ENCODE peak calls at places on chromosomes 4 and X, in five cellular contexts. R, E, Q, L and H are unnamed samples.

GRCh38 chr4:1202526-1203378 is 30.4 kb upstream of the SPON2 start:
- DNase-seq in E (no peak), R (no peak), Q (no peak), L (no peak), H (no peak)

GRCh38 chr4:150591284-150591874 is 9.4 kb downstream of the MAB21L2 start:
- DNase-seq in E (no peak), R (no peak), L (no peak), Q (no peak), H (no peak)

GRCh38 chr4:98663226-98664006 is 5.0 kb upstream of the TSPAN5 start:
- DNase-seq in E (no peak), Q (no peak), L (peak), R (no peak), H (no peak)

GRCh38 chr4:98166731-98167041 is 23.4 kb upstream of the STPG2 start:
- DNase-seq in Q (no peak), E (no peak), L (no peak), R (no peak), H (no peak)

GRCh38 chr4:1960170-1960825 is 48.5 kb downstream of the NELFA start:
- DNase-seq in R (no peak), Q (no peak), E (no peak), L (no peak), H (no peak)

GRCh38 chr4:150133605-150134004 is 55.4 kb downstream of the DCLK2 start:
- DNase-seq in E (no peak), Q (no peak), R (no peak), L (no peak), H (no peak)

GRCh38 chrX:136452614-136453013 is 35.1 kb upstream of the BRS3 start:
- DNase-seq in L (no peak), Q (no peak), R (no peak), E (no peak), H (no peak)

GRCh38 chr4:145886871-145887240 is 51.8 kb downstream of the ZNF827 start:
- DNase-seq in E (no peak), Q (no peak), L (no peak), R (no peak), H (no peak)

GRCh38 chr4:107825072-107825789 is 499 bp downstream of the SGMS2 start:
- DNase-seq in R (peak), L (no peak), Q (peak), E (no peak), H (peak)

GRCh38 chrX:133638285-133638684 is 223.0 kb upstream of the GPC4 start:
- DNase-seq in Q (no peak), L (no peak), E (no peak), R (no peak), H (no peak)

GRCh38 chrX:17788439-17788838 is 51.1 kb downstream of the SCML1 start:
- DNase-seq in L (no peak), R (peak), E (peak), Q (peak), H (peak)

GRCh38 chr4:87077834-87078585 is 142.4 kb downstream of the KLHL8 start:
- DNase-seq in Q (no peak), L (no peak), E (no peak), R (no peak), H (peak)

GRCh38 chrX:17442898-17443297 is 67.9 kb downstream of the NHS start:
- DNase-seq in E (no peak), Q (no peak), R (no peak), L (no peak), H (no peak)

GRCh38 chrX:538311-538710 is 92.3 kb upstream of the SHOX start:
- DNase-seq in E (peak), L (no peak), R (no peak), Q (no peak), H (no peak)

GRCh38 chr4:80484707-80485106 is 149.2 kb downstream of the CFAP299 start:
- DNase-seq in R (no peak), E (no peak), Q (no peak), L (no peak), H (no peak)

GRCh38 chrX:97936296-97936695 is 1052.6 kb downstream of the RPA4 start:
- DNase-seq in L (no peak), E (no peak), Q (no peak), R (no peak), H (no peak)

GRCh38 chr4:55675196-55675793 is 39.2 kb upstream of the NMU start:
- DNase-seq in E (no peak), R (no peak), Q (no peak), L (no peak), H (no peak)

GRCh38 chrX:99301990-99302389 is 1108.1 kb downstream of the PCDH19 start:
- DNase-seq in L (no peak), Q (no peak), R (no peak), E (no peak), H (no peak)

GRCh38 chr4:86497131-86497530 is 97.0 kb upstream of the PTPN13 start:
- DNase-seq in E (no peak), L (peak), R (no peak), Q (no peak), H (no peak)

GRCh38 chrX:40866878-40867277 is 131.5 kb upstream of the MED14 start:
- DNase-seq in Q (no peak), L (no peak), R (no peak), E (no peak), H (peak)

GRCh38 chr4:55121246-55121645 is 4.1 kb downstream of the KDR start:
- DNase-seq in R (no peak), Q (no peak), E (no peak), L (no peak), H (peak)

GRCh38 chr4:11073621-11074051 is 355.1 kb downstream of the HS3ST1 start:
- DNase-seq in E (no peak), L (no peak), R (no peak), Q (no peak), H (no peak)

GRCh38 chr4:158157412-158157811 is 15.4 kb downstream of the GASK1B start:
- DNase-seq in Q (no peak), R (no peak), L (no peak), E (no peak), H (peak)

GRCh38 chr4:158161561-158162354 is 11.1 kb downstream of the GASK1B start:
- DNase-seq in R (no peak), E (peak), L (no peak), Q (no peak), H (peak)

GRCh38 chr4:158155656-158156356 is 17.0 kb downstream of the GASK1B start:
- DNase-seq in R (no peak), E (no peak), Q (no peak), L (no peak), H (no peak)

GRCh38 chr4:158159718-158160094 is 13.1 kb downstream of the GASK1B start:
- DNase-seq in Q (no peak), E (no peak), R (no peak), L (no peak), H (peak)

GRCh38 chr4:158159054-158159717 is 13.6 kb downstream of the GASK1B start:
- DNase-seq in E (no peak), R (no peak), Q (no peak), L (no peak), H (peak)
- TF ChIP-seq POLR2AphosphoS5 in E (no peak), R (no peak), Q (no peak), L (no peak), H (no peak)

GRCh38 chrX:13101439-13102139 is 57.2 kb upstream of the FAM9C start:
- DNase-seq in Q (peak), E (peak), R (peak), L (no peak), H (peak)
- TF ChIP-seq POLR2AphosphoS5 in Q (peak), E (peak), R (no peak), L (no peak), H (peak)

DNA sequence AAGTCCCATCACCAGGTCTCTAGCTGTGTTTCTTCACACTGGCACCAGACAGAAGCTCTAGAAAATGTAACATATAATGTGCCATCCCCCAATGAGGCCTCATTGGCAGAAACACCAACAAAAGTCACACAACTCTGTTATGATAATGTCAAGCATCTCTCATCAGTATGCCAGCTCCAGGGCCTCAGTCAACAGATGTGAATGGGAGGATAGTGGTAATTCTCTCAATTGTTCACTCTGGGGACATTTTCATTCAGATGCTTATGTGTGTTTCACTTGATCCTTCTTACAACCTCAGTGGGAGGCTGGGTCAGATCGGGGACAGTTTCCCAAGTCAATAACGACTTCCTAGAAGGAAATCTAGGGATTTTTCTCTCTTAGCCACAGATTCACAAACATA is 57.5 kb upstream of the SCOC start:
- DNase-seq in R (no peak), Q (no peak), E (no peak), L (no peak), H (no peak)
- TF ChIP-seq POLR2AphosphoS5 in R (no peak), Q (no peak), E (no peak), L (no peak), H (no peak)

DNA sequence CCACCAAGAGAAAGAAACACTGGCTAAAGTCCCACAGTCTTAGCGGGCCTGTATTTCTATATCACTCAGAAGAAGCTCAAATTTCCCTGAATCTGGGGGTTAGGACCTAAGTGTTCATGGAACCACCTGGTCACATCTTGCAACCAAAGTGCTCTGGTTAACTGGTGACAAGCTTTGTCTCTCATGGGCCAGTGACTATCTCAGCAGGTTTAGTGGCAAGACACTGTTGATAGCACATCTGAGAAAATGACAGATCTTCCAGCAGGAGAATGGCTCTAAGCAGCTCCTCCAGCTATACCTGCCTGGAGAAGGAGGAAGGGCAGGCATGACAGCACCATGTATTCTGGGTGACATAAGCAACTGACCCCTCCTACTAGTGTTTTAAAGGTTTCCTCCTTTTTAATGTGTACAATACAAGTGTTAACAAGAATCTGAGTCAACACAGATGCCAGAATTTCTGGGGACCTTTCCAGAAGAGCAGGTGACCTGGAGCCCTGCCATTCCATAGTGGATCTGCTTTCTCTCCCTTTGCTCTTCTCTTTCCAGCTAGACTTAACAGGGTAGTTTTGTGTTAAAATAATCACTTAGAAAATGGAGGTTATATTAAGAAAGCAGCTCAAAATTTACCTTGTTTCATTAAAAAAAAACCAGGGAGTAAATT is 17.3 kb upstream of the QRFPR start:
- DNase-seq in Q (no peak), R (no peak), E (no peak), L (no peak), H (no peak)
- TF ChIP-seq POLR2AphosphoS5 in Q (no peak), R (no peak), E (no peak), L (no peak), H (no peak)

DNA sequence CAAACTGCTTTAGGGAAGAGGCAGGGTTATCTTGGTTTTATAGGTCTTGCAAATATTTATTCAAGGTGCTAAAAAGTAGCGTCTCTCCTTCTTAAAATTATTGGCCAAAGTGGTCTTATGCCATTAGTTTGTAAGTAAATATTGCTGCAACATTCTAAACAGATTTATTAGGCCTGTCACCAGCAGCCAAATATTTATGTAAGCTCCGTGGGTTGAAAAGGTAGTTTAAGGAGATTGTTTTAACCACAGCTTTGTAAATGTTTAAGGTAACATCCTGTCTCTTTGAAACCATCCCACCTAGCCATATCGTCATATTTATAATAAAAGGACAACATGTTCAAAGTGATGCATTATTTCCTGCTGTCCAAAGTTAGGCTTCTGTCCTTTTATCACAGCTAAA is 210.1 kb upstream of the LNX1 start:
- DNase-seq in Q (no peak), R (no peak), L (no peak), E (no peak), H (no peak)
- TF ChIP-seq POLR2AphosphoS5 in Q (no peak), R (no peak), L (no peak), E (no peak), H (no peak)

GRCh38 chr4:82373816-82374740 is at the start of gene HNRNPD:
- DNase-seq in E (peak), L (peak), R (peak), Q (peak), H (peak)
- TF ChIP-seq POLR2AphosphoS5 in E (peak), L (peak), R (peak), Q (peak), H (peak)

GRCh38 chr4:85951-86350 is 32.8 kb downstream of the ZNF595 start:
- DNase-seq in R (no peak), Q (no peak), L (no peak), E (no peak), H (no peak)
- TF ChIP-seq POLR2AphosphoS5 in R (no peak), Q (no peak), L (no peak), E (no peak), H (no peak)

DNA sequence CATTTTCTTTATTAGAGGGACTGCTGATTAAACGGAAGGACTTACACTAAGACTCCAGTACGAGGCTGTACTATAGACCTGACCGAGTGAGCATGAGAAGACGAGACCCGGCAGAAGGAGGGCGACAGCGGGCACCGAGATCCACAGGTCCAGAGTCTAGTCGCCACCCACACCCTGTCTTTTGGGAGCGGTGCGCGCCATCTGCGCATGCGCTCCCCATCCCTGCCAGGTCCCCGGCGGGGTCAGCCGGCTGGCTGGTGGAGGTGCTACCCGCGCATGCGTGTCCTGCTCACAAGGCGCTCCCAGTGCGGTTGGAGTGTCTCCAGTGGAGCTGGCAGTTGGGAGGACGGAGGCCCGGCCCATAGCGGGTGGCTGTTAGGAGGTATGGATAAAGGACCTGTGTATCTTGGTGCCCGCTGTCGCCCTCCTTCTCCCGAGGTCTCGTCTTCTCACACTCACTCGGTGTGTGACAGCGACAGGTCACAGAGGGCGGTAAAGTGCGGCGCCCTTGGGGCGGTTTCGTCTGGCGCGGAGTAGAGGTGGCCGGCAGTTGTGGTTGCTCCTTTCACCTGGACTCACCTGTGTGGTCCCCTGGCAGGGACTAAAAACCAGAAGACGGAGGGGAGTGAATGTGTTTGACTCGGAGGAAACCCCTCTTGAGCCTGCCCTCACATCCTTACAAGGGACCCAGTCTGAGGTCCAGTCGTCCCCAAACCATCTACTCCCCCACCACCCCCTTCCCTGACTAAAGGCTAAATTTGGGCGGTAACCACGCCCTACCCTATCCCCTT is 7.6 kb upstream of the HSD17B10 start:
- DNase-seq in Q (peak), L (peak), R (no peak), E (peak), H (peak)
- TF ChIP-seq POLR2AphosphoS5 in Q (no peak), L (no peak), R (no peak), E (peak), H (no peak)